ENCODE peak calls at places on chromosomes 6 and 20, in five cellular contexts. J is AG08396; V is dermis microvascular lymphatic vessel endothelial cell; N is stimulated activated naive CD8-positive, alpha-beta T cell treated with anti-CD3 and anti-CD28 coated beads, Interleukin-15, Interleukin-2, amounts not matched to agents 100 U/mL and 50 U/mL, for 24 hours; G is dermis blood vessel endothelial cell. E is an unnamed sample.

GRCh38 chr6:14618759-14619418 is 501.3 kb downstream of the CD83 start:
- DNase-seq in G (no peak), N (no peak), V (no peak), J (no peak), E (no peak)

GRCh38 chr6:27148404-27148795 is 99.1 kb upstream of the PRSS16 start:
- DNase-seq in J (no peak), G (no peak), V (no peak), N (no peak), E (no peak)

GRCh38 chr20:15708984-15709598 is 864.2 kb downstream of the KIF16B start:
- DNase-seq in J (peak), N (peak), G (peak), V (no peak), E (no peak)

GRCh38 chr6:145294942-145295341 is 440.4 kb downstream of the EPM2A start:
- DNase-seq in J (no peak), V (no peak), G (no peak), N (no peak), E (no peak)

GRCh38 chr6:47206626-47207025 is 103.1 kb downstream of the TNFRSF21 start:
- DNase-seq in N (no peak), V (no peak), J (no peak), G (no peak), E (no peak)

GRCh38 chr6:163170294-163170883 is 244.1 kb upstream of the QKI start:
- DNase-seq in G (peak), V (peak), N (peak), J (no peak), E (no peak)

GRCh38 chr6:134624781-134625180 is 306.9 kb upstream of the SGK1 start:
- DNase-seq in J (no peak), N (no peak), V (no peak), G (no peak), E (no peak)

GRCh38 chr6:148760568-148761531 is 14.0 kb downstream of the UST start:
- DNase-seq in J (peak), G (no peak), V (no peak), N (peak), E (no peak)

GRCh38 chr6:151292974-151293373 is 53.2 kb downstream of the AKAP12 start:
- DNase-seq in G (no peak), J (peak), V (no peak), N (no peak), E (no peak)

GRCh38 chr6:11527274-11527870 is 10.2 kb upstream of the TMEM170B start:
- DNase-seq in V (no peak), G (no peak), J (no peak), N (no peak), E (no peak)

GRCh38 chr6:93786474-93787330 is 367.3 kb upstream of the EPHA7 start:
- DNase-seq in N (no peak), G (no peak), J (no peak), V (no peak), E (no peak)

GRCh38 chr6:108897371-108897770 is 49.1 kb downstream of the ARMC2 start:
- DNase-seq in G (peak), J (no peak), V (peak), N (no peak), E (peak)

GRCh38 chr20:10965936-10966470 is 292.2 kb upstream of the JAG1 start:
- DNase-seq in N (no peak), G (no peak), J (no peak), V (no peak), E (no peak)

GRCh38 chr20:4488407-4489339 is 233.0 kb upstream of the PRND start:
- DNase-seq in V (no peak), G (no peak), J (peak), N (no peak), E (no peak)

GRCh38 chr20:57633945-57634491 is 13.8 kb upstream of the ZBP1 start:
- DNase-seq in N (no peak), J (no peak), V (no peak), G (no peak), E (no peak)

GRCh38 chr6:122033564-122034181 is 365.8 kb upstream of the HSF2 start:
- DNase-seq in J (peak), G (peak), N (no peak), V (peak), E (peak)

GRCh38 chr6:165456327-165456726 is 146.9 kb upstream of the C6orf118 start:
- DNase-seq in J (no peak), G (peak), N (no peak), V (peak), E (no peak)

GRCh38 chr6:144033816-144034540 is 25.9 kb upstream of the PLAGL1 start:
- DNase-seq in N (no peak), G (no peak), J (peak), V (no peak), E (no peak)

GRCh38 chr20:33433465-33433864 is 10.1 kb downstream of the SNTA1 start:
- DNase-seq in V (no peak), N (no peak), G (no peak), J (no peak), E (no peak)

GRCh38 chr6:19789100-19789805 is 47.9 kb upstream of the ID4 start:
- DNase-seq in N (no peak), J (no peak), G (no peak), V (no peak), E (no peak)

GRCh38 chr6:166862287-166862977 is 93.9 kb downstream of the RNASET2 start:
- DNase-seq in G (peak), N (peak), J (peak), V (peak), E (no peak)

GRCh38 chr6:133645000-133645619 is 243.8 kb upstream of the TCF21 start:
- DNase-seq in G (no peak), N (no peak), J (no peak), V (no peak), E (no peak)

GRCh38 chr6:42210551-42210950 is 7.1 kb downstream of the MRPS10 start:
- DNase-seq in J (no peak), G (peak), V (peak), N (no peak), E (peak)

GRCh38 chr6:41426888-41427641 is 91.7 kb downstream of the NCR2 start:
- DNase-seq in N (no peak), V (no peak), G (no peak), J (no peak), E (no peak)

GRCh38 chr6:133814235-133814634 is 74.7 kb upstream of the TCF21 start:
- DNase-seq in V (no peak), J (no peak), G (no peak), N (no peak), E (no peak)

GRCh38 chr6:123655520-123656306 is 19.0 kb upstream of the TRDN start:
- DNase-seq in J (no peak), N (no peak), V (no peak), G (no peak), E (no peak)

GRCh38 chr6:140988780-140989179 is 1143.9 kb upstream of the GJE1 start:
- DNase-seq in G (peak), J (no peak), V (peak), N (no peak), E (no peak)

GRCh38 chr6:21033575-21034026 is 499.3 kb downstream of the CDKAL1 start:
- DNase-seq in V (no peak), N (no peak), G (no peak), J (peak), E (no peak)

GRCh38 chr6:42864602-42865001 is 14.8 kb upstream of the RPL7L1 start:
- DNase-seq in V (no peak), N (no peak), J (peak), G (no peak), E (no peak)

GRCh38 chr20:47751449-47751848 is 33.8 kb downstream of the SULF2 start:
- DNase-seq in J (no peak), G (no peak), V (no peak), N (no peak), E (no peak)

GRCh38 chr6:30657454-30657853 is 10.5 kb downstream of the C6orf136 start:
- DNase-seq in G (no peak), J (no peak), V (no peak), N (no peak), E (no peak)

GRCh38 chr6:135535989-135536414 is 38.5 kb upstream of the AHI1 start:
- DNase-seq in G (peak), V (peak), N (no peak), J (peak), E (peak)